ENCODE peak calls at places on chromosomes 16 and 17, in six cellular contexts. Q is transverse colon; Y is effector memory CD4-positive, alpha-beta T cell; J is sigmoid colon; B is tibial artery; K is cardiac muscle cell. O is an unnamed sample.

GRCh38 chr16:48106445-48106844 is 49.3 kb downstream of the ABCC12 start:
- DNase-seq in Q (no peak), Y (no peak), J (no peak), B (no peak), K (no peak), O (no peak)

GRCh38 chr16:80971814-80972213 is 34.9 kb downstream of the CMC2 start:
- DNase-seq in Y (no peak), Q (no peak), K (no peak), B (no peak), J (no peak), O (no peak)

GRCh38 chr17:49858796-49859195 is 10.9 kb upstream of the TAC4 start:
- DNase-seq in B (no peak), Y (no peak), K (no peak), J (no peak), Q (no peak), O (no peak)

GRCh38 chr17:79813826-79814623 is 17.1 kb upstream of the CBX8 start:
- DNase-seq in J (no peak), Y (no peak), Q (no peak), K (no peak), B (no peak), O (no peak)

GRCh38 chr16:89052824-89053724 is 40.6 kb upstream of the ACSF3 start:
- DNase-seq in B (no peak), K (no peak), J (no peak), Y (no peak), Q (peak; percentile 92), O (peak; percentile 8)

GRCh38 chr17:41322264-41322902 is 6.9 kb upstream of the KRTAP17-1 start:
- DNase-seq in J (no peak), Y (no peak), Q (no peak), B (no peak), K (peak; percentile 42), O (peak; percentile 15)

GRCh38 chr17:63696381-63696961 is 3.5 kb downstream of the LIMD2 start:
- DNase-seq in J (no peak), B (no peak), Q (peak; percentile 28), K (peak; percentile 53), Y (no peak), O (peak; percentile 23)

GRCh38 chr17:13027246-13027645 is 9.4 kb upstream of the ELAC2 start:
- DNase-seq in Q (no peak), B (no peak), J (no peak), Y (no peak), K (no peak), O (no peak)

GRCh38 chr17:81398170-81398854 is 3.1 kb downstream of the BAHCC1 start:
- DNase-seq in Y (no peak), Q (peak; percentile 55), K (peak; percentile 55), B (no peak), J (no peak), O (peak; percentile 71)

GRCh38 chr16:50311891-50312501 is 45.6 kb downstream of the ADCY7 start:
- DNase-seq in Y (no peak), K (peak; percentile 46), Q (no peak), J (peak; percentile 58), B (no peak), O (no peak)

GRCh38 chr16:12228607-12229499 is 252.3 kb downstream of the SNX29 start:
- DNase-seq in B (no peak), Q (peak; percentile 80), J (no peak), K (peak; percentile 73), Y (no peak), O (peak; percentile 72)

GRCh38 chr17:68491864-68492263 is 20.4 kb upstream of the PRKAR1A start:
- DNase-seq in K (no peak), Y (no peak), B (no peak), Q (peak; percentile 45), J (no peak), O (no peak)

GRCh38 chr17:49676276-49676868 is 1.5 kb downstream of the SPOP start:
- DNase-seq in B (no peak), K (no peak), J (no peak), Q (peak; percentile 14), Y (no peak), O (no peak)

GRCh38 chr16:70551788-70552187 is 28.2 kb downstream of the SF3B3 start:
- DNase-seq in Q (no peak), J (no peak), B (no peak), Y (no peak), K (no peak), O (no peak)

GRCh38 chr16:58501242-58502131 is 1.5 kb downstream of the NDRG4 start:
- DNase-seq in J (peak; percentile 64), B (no peak), K (peak; percentile 79), Y (no peak), Q (peak; percentile 33), O (no peak)

GRCh38 chr16:51035711-51036110 is 115.4 kb downstream of the SALL1 start:
- DNase-seq in B (no peak), Q (no peak), J (no peak), Y (no peak), K (no peak), O (no peak)

GRCh38 chr16:50457979-50458461 is 89.2 kb upstream of the BRD7 start:
- DNase-seq in B (no peak), J (no peak), Y (no peak), K (no peak), Q (no peak), O (no peak)

GRCh38 chr17:38943607-38944006 is 18.2 kb downstream of the LASP1NB start:
- DNase-seq in J (no peak), B (no peak), Y (no peak), K (no peak), Q (no peak), O (no peak)

GRCh38 chr17:13694934-13695333 is 93.2 kb upstream of the HS3ST3A1 start:
- DNase-seq in B (no peak), Y (no peak), J (no peak), Q (no peak), K (no peak), O (no peak)

GRCh38 chr16:68995011-68995504 is 110.4 kb upstream of the HAS3 start:
- DNase-seq in J (no peak), Q (no peak), Y (no peak), K (peak; percentile 61), B (no peak), O (peak; percentile 50)

GRCh38 chr16:28839899-28840298 is 6.2 kb downstream of the TUFM start:
- DNase-seq in J (no peak), Y (no peak), B (no peak), Q (no peak), K (no peak), O (no peak)

GRCh38 chr16:87854053-87854906 is 15.0 kb downstream of the SLC7A5 start:
- DNase-seq in Q (peak; percentile 41), B (no peak), K (no peak), Y (peak; percentile 70), J (no peak), O (peak; percentile 58)

GRCh38 chr17:39177256-39177655 is 11.3 kb upstream of the ARL5C start:
- DNase-seq in K (peak; percentile 34), Y (no peak), J (no peak), Q (no peak), B (no peak), O (peak; percentile 47)

GRCh38 chr16:630024-630814 is 566 bp upstream of the WFIKKN1 start:
- DNase-seq in K (no peak), J (no peak), Q (no peak), B (no peak), Y (no peak), O (no peak)

GRCh38 chr17:5592382-5592781 is 8.1 kb upstream of the NLRP1 start:
- DNase-seq in K (peak; percentile 65), B (no peak), J (no peak), Q (no peak), Y (no peak), O (peak; percentile 38)

GRCh38 chr17:35746956-35747355 is 6.1 kb downstream of the GAS2L2 start:
- DNase-seq in B (no peak), Q (no peak), K (no peak), J (no peak), Y (no peak), O (no peak)

DNA sequence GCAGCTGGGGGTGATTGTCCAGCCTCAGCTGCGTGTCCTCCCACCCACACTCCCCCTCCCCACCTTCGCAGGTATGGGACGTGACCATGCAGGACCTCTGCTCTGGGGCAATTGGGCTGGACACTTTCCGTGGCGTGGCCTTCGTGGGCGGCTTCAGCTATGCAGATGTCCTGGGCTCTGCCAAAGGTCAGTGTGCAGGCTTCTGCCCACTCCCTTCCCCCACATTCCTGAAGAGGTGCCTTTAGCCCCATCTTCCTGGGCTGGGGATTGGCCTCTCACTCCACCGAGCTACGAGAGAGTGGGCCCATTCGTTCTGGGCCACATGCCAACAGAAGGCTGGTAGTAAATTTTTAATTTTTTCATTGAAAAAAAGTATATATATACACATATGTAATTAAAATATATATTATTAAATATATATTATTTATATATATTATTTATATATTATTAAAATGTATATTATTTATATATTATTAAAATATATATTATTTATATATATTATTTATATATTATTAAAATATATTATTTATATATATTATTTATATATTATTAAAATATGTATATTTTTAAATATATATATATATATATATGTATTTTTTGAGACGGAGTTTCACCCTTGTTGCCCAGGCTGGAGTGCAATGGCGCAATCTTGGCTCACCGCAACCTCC is 18.5 kb downstream of the PFAS start:
- DNase-seq in B (no peak), J (no peak), Y (no peak), K (no peak), Q (no peak), O (no peak)
- H3K4me3 ChIP-seq in B (no peak overlapping the region), J (no peak overlapping the region), Y (no peak overlapping the region), K (no peak overlapping the region), Q (no peak overlapping the region), O (no peak overlapping the region)

DNA sequence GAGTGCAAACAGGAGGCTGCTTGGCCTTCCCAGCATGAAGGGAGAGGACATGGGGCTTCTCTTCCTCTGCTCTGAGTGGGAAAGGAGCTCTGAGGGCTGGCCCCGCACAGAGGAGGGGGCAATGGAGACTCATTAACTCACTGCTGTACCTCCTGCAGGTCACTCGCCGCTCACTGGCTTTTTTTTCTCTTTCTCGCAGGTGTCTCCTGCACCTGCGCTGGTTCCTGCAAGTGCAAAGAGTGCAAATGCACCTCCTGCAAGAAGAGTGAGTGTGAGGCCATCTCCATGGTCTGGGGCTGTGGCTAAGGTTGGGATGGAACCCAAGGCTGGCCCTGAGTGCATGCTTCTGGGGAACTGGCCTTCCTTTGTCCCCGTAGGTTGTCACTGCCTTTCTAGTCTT is 717 bp downstream of the MT1F start:
- DNase-seq in B (no peak), J (no peak), K (no peak), Q (no peak), Y (no peak), O (no peak)
- H3K27me3 ChIP-seq in B (peaks cover 47% of the 10 kb centered on the region), J (peaks cover 68% of the 10 kb centered on the region), K (peaks cover 94% of the 10 kb centered on the region), Q (peaks cover 29% of the 10 kb centered on the region), Y (no peaks in the 10 kb centered on the region), O (no peaks in the 10 kb centered on the region)

GRCh38 chr17:30493802-30494201 is 16.6 kb downstream of the GOSR1 start:
- DNase-seq in Y (no peak), K (no peak), J (no peak), B (no peak), Q (no peak), O (no peak)

GRCh38 chr17:30495586-30495985 is 18.4 kb downstream of the GOSR1 start:
- DNase-seq in K (no peak), B (no peak), Q (no peak), Y (no peak), J (no peak), O (no peak)
- H3K36me3 ChIP-seq in K (peaks cover 75% of the 10 kb centered on the region), B (peaks cover 94% of the 10 kb centered on the region), Q (peaks cover 53% of the 10 kb centered on the region), Y (peaks cover 79% of the 10 kb centered on the region), J (peaks cover 89% of the 10 kb centered on the region), O (peaks cover 34% of the 10 kb centered on the region)

DNA sequence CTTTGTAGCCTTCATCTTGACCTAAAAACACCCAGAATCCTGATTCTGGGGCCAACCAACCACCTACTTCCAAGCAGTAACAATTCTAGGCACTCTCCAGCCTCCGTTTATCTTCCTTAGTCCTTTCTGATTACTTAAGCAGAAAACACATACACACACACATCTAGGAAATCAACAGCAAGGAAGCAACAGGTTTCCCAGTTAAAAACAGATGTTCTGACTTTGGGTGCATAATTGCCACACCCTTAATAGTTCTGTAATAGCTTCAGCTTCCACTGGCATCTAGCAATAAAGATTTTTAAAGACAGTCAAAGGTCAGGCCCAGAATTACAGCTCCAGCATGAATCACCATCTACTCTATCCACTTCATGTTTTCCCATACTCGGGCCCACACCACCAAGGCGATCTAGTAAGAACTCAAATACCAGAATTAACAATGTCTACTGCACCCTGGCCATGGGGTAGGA is 2.6 kb downstream of the ARHGAP17 start:
- DNase-seq in J (no peak), Y (no peak), Q (peak; percentile 59), B (no peak), K (no peak), O (no peak)
- H3K4me3 ChIP-seq in J (no peak overlapping the region), Y (no peak overlapping the region), Q (peak overlapping the region; percentile 73), B (peak overlapping the region; percentile 91), K (no peak overlapping the region), O (no peak overlapping the region)

O was measured in HAP-1.